ENCODE peak calls at places on chromosomes 11 and 22, in ten cellular contexts. S is COR-L47; P is adrenal gland; O is fibroblast of lung; M is neural progenitor cell; T is activated T-helper 1 cell treated with Interleukin-2 at 50 U/mL for 16 hours; D is activated effector memory CD4-positive, alpha-beta T cell treated with Interleukin-2 at 50 U/mL for 16 hours; H is NCI-H1417; Q is anterior cingulate cortex; K is GM23248. X is an unnamed sample.

GRCh38 chr22:37303821-37304274 is 21.5 kb downstream of the CYTH4 start:
- DNase-seq in S (no peak), K (peak; percentile 96), Q (no peak), M (no peak), H (no peak), T (no peak), O (peak; percentile 88), D (peak; percentile 31), P (peak; percentile 96), X (no peak)

GRCh38 chr11:112318193-112318592 is 57.5 kb upstream of the PLET1 start:
- DNase-seq in D (no peak), K (peak; percentile 91), S (no peak), P (no peak), H (no peak), T (no peak), Q (no peak), O (peak; percentile 92), M (no peak), X (no peak)

GRCh38 chr22:48569476-48570233 is 1258.0 kb downstream of the BRD1 start:
- DNase-seq in O (no peak), T (no peak), D (no peak), K (no peak), Q (no peak), S (no peak), P (no peak), M (no peak), H (no peak), X (no peak)

GRCh38 chr22:44207173-44207980 is 26.7 kb downstream of the PARVG start:
- DNase-seq in O (no peak), S (no peak), P (no peak), M (no peak), D (no peak), H (no peak), Q (no peak), K (no peak), T (no peak), X (no peak)

GRCh38 chr22:48968201-48968959 is 859.3 kb downstream of the BRD1 start:
- DNase-seq in S (peak; percentile 76), Q (no peak), M (peak; percentile 50), T (no peak), H (peak; percentile 0), P (no peak), K (no peak), D (no peak), O (no peak), X (no peak)

GRCh38 chr11:3056296-3057068 is 741 bp downstream of the CARS1 start:
- DNase-seq in O (no peak), Q (no peak), S (peak; percentile 6), T (peak; percentile 5), H (no peak), D (no peak), P (no peak), M (peak; percentile 29), K (peak; percentile 46), X (peak; percentile 64)

GRCh38 chr22:27489265-27489675 is 312.3 kb downstream of the MN1 start:
- DNase-seq in Q (no peak), K (peak; percentile 81), H (no peak), D (no peak), P (no peak), O (peak; percentile 21), M (no peak), T (no peak), S (no peak), X (no peak)

GRCh38 chr11:35235498-35235897 is 96.5 kb downstream of the CD44 start:
- DNase-seq in D (no peak), S (no peak), T (no peak), K (no peak), H (no peak), P (no peak), M (no peak), O (no peak), Q (no peak), X (no peak)

GRCh38 chr11:34426766-34427170 is 12.0 kb upstream of the CAT start:
- DNase-seq in O (no peak), H (no peak), Q (no peak), T (no peak), S (no peak), K (peak; percentile 88), M (no peak), D (no peak), P (no peak), X (no peak)

GRCh38 chr11:66676279-66676919 is 1.3 kb downstream of the RBM4B start:
- DNase-seq in O (no peak), P (no peak), Q (no peak), H (peak; percentile 24), T (no peak), M (no peak), D (no peak), S (no peak), K (no peak), X (no peak)

GRCh38 chr11:1356007-1356435 is 33.7 kb upstream of the BRSK2 start:
- DNase-seq in S (no peak), P (no peak), O (no peak), D (no peak), H (no peak), T (no peak), M (no peak), Q (no peak), K (no peak), X (no peak)

GRCh38 chr11:117281159-117281558 is 10.0 kb upstream of the BACE1-AS start:
- DNase-seq in S (no peak), H (no peak), K (peak; percentile 96), O (peak; percentile 93), P (peak; percentile 18), T (no peak), M (no peak), D (no peak), Q (no peak), X (no peak)

GRCh38 chr11:102974552-102975280 is 19.2 kb upstream of the MMP13 start:
- DNase-seq in O (peak; percentile 64), K (peak; percentile 71), Q (no peak), H (no peak), S (no peak), M (no peak), P (peak; percentile 17), D (no peak), T (no peak), X (no peak)

GRCh38 chr22:37509026-37509886 is 10.0 kb downstream of the CARD10 start:
- DNase-seq in K (no peak), M (no peak), O (no peak), Q (no peak), S (no peak), H (no peak), P (no peak), T (no peak), D (no peak), X (no peak)

GRCh38 chr22:27386186-27386585 is 415.4 kb downstream of the MN1 start:
- DNase-seq in Q (no peak), P (no peak), T (no peak), M (no peak), O (no peak), H (peak; percentile 49), D (no peak), K (no peak), S (no peak), X (no peak)

GRCh38 chr11:75734491-75735180 is 17.0 kb downstream of the MOGAT2 start:
- DNase-seq in H (peak; percentile 52), S (no peak), K (no peak), T (no peak), D (no peak), P (no peak), Q (no peak), M (no peak), O (no peak), X (no peak)

GRCh38 chr22:42997577-42997976 is 17.4 kb downstream of the PACSIN2 start:
- DNase-seq in H (no peak), S (no peak), P (peak; percentile 9), T (no peak), K (peak; percentile 54), D (no peak), Q (no peak), O (no peak), M (no peak), X (no peak)

GRCh38 chr22:23984430-23984829 is 4.5 kb downstream of the GSTT2 start:
- DNase-seq in H (no peak), D (peak; percentile 45), T (no peak), S (peak; percentile 10), P (peak; percentile 40), O (peak; percentile 16), Q (no peak), M (no peak), K (peak; percentile 30), X (peak; percentile 57)

GRCh38 chr11:13140028-13140870 is 131.1 kb downstream of the RASSF10 start:
- DNase-seq in P (no peak), D (no peak), M (no peak), O (no peak), Q (no peak), K (peak; percentile 60), S (no peak), T (no peak), H (no peak), X (no peak)

GRCh38 chr11:12626616-12627015 is 47.6 kb upstream of the TEAD1 start:
- DNase-seq in K (no peak), P (no peak), Q (no peak), H (no peak), O (no peak), T (no peak), D (no peak), M (no peak), S (no peak), X (no peak)

GRCh38 chr11:95453616-95454118 is 222.7 kb upstream of the SESN3 start:
- DNase-seq in D (no peak), M (no peak), K (peak; percentile 59), S (no peak), P (no peak), O (peak; percentile 17), H (no peak), T (no peak), Q (peak; percentile 46), X (no peak)

GRCh38 chr11:130208241-130209127 is 48.9 kb downstream of the ST14 start:
- DNase-seq in H (no peak), K (no peak), Q (no peak), P (no peak), S (no peak), D (no peak), M (no peak), T (no peak), O (no peak), X (no peak)

GRCh38 chr22:36386900-36387663 is 685 bp downstream of the MYH9 start:
- DNase-seq in Q (no peak), H (peak; percentile 22), P (peak; percentile 71), O (no peak), K (peak; percentile 81), D (no peak), S (no peak), T (no peak), M (peak; percentile 50), X (peak; percentile 38)

GRCh38 chr11:125777309-125777708 is 1.3 kb downstream of the PATE2 start:
- DNase-seq in H (no peak), Q (no peak), T (no peak), O (no peak), P (no peak), M (no peak), S (no peak), D (no peak), K (peak; percentile 68), X (no peak)

GRCh38 chr11:134792677-134793076 is 380.6 kb upstream of the B3GAT1 start:
- DNase-seq in K (no peak), M (peak; percentile 73), S (no peak), T (no peak), O (no peak), H (no peak), D (no peak), P (no peak), Q (no peak), X (no peak)

GRCh38 chr11:3130269-3131071 is 34.6 kb downstream of the OSBPL5 start:
- DNase-seq in D (no peak), K (no peak), T (no peak), H (peak; percentile 55), O (no peak), Q (no peak), S (no peak), M (no peak), P (peak; percentile 13), X (no peak)

GRCh38 chr22:50308597-50308935 is 1.1 kb upstream of the PLXNB2 start:
- DNase-seq in T (no peak), H (no peak), M (peak; percentile 39), O (peak; percentile 58), S (no peak), P (peak; percentile 83), K (peak; percentile 58), D (no peak), Q (peak; percentile 45), X (no peak)

GRCh38 chr11:2138436-2139117 is 612 bp downstream of the IGF2 start:
- DNase-seq in H (peak; percentile 89), T (no peak), M (peak; percentile 79), K (peak; percentile 27), O (peak; percentile 21), S (peak; percentile 57), Q (no peak), P (no peak), D (no peak), X (no peak)

X was measured in CD4-positive, CD25-positive, alpha-beta regulatory T cell.